ENCODE peak calls at places on chromosomes 5 and 9, in six cellular contexts. One of them, this sample, is unnamed.

GRCh38 chr9:82583524-82583923 is 479.4 kb downstream of the RASEF start:
- DNase-seq in renal cortical epithelial cell: no peak
- DNase-seq in T-cell: no peak
- DNase-seq in naive thymus-derived CD8-positive, alpha-beta T cell: no peak
- DNase-seq in cardiac muscle cell: no peak
- DNase-seq in ACHN: no peak
- DNase-seq in this sample: no peak

GRCh38 chr5:132825165-132825823 is 5.2 kb downstream of the SHROOM1 start:
- DNase-seq in renal cortical epithelial cell: no peak
- DNase-seq in T-cell: no peak
- DNase-seq in naive thymus-derived CD8-positive, alpha-beta T cell: no peak
- DNase-seq in cardiac muscle cell: no peak
- DNase-seq in ACHN: no peak
- DNase-seq in this sample: no peak

GRCh38 chr9:36632892-36633291 is 60.2 kb downstream of the MELK start:
- DNase-seq in renal cortical epithelial cell: peak; percentile 38
- DNase-seq in T-cell: no peak
- DNase-seq in naive thymus-derived CD8-positive, alpha-beta T cell: peak; percentile 10
- DNase-seq in cardiac muscle cell: peak; percentile 21
- DNase-seq in ACHN: peak; percentile 29
- DNase-seq in this sample: no peak

GRCh38 chr9:125906144-125906543 is 159.0 kb downstream of the PBX3 start:
- DNase-seq in renal cortical epithelial cell: peak; percentile 56
- DNase-seq in T-cell: no peak
- DNase-seq in naive thymus-derived CD8-positive, alpha-beta T cell: no peak
- DNase-seq in cardiac muscle cell: peak; percentile 19
- DNase-seq in ACHN: peak; percentile 11
- DNase-seq in this sample: no peak

GRCh38 chr5:95237324-95237723 is 47.6 kb downstream of the MCTP1 start:
- DNase-seq in renal cortical epithelial cell: no peak
- DNase-seq in T-cell: no peak
- DNase-seq in naive thymus-derived CD8-positive, alpha-beta T cell: no peak
- DNase-seq in cardiac muscle cell: no peak
- DNase-seq in ACHN: no peak
- DNase-seq in this sample: no peak

GRCh38 chr5:172792693-172793570 is 21.9 kb upstream of the DUSP1 start:
- DNase-seq in renal cortical epithelial cell: peak; percentile 59
- DNase-seq in T-cell: no peak
- DNase-seq in naive thymus-derived CD8-positive, alpha-beta T cell: no peak
- DNase-seq in cardiac muscle cell: peak; percentile 52
- DNase-seq in ACHN: peak; percentile 18
- DNase-seq in this sample: no peak

GRCh38 chr9:128554155-128554862 is 1.9 kb downstream of the SPTAN1 start:
- DNase-seq in renal cortical epithelial cell: peak; percentile 86
- DNase-seq in T-cell: no peak
- DNase-seq in naive thymus-derived CD8-positive, alpha-beta T cell: peak; percentile 25
- DNase-seq in cardiac muscle cell: peak; percentile 85
- DNase-seq in ACHN: peak; percentile 88
- DNase-seq in this sample: no peak

GRCh38 chr5:95471922-95472321 is 80.8 kb downstream of the FAM81B start:
- DNase-seq in renal cortical epithelial cell: peak; percentile 15
- DNase-seq in T-cell: no peak
- DNase-seq in naive thymus-derived CD8-positive, alpha-beta T cell: no peak
- DNase-seq in cardiac muscle cell: no peak
- DNase-seq in ACHN: no peak
- DNase-seq in this sample: no peak

GRCh38 chr5:146640285-146640896 is 124.4 kb upstream of the GPR151 start:
- DNase-seq in renal cortical epithelial cell: no peak
- DNase-seq in T-cell: no peak
- DNase-seq in naive thymus-derived CD8-positive, alpha-beta T cell: no peak
- DNase-seq in cardiac muscle cell: no peak
- DNase-seq in ACHN: no peak
- DNase-seq in this sample: no peak

GRCh38 chr9:6055213-6055612 is 39.8 kb upstream of the RANBP6 start:
- DNase-seq in renal cortical epithelial cell: peak; percentile 98
- DNase-seq in T-cell: peak; percentile 18
- DNase-seq in naive thymus-derived CD8-positive, alpha-beta T cell: peak; percentile 63
- DNase-seq in cardiac muscle cell: peak; percentile 82
- DNase-seq in ACHN: peak; percentile 79
- DNase-seq in this sample: no peak

GRCh38 chr9:18980124-18980660 is 52.8 kb downstream of the SAXO1 start:
- DNase-seq in renal cortical epithelial cell: no peak
- DNase-seq in T-cell: no peak
- DNase-seq in naive thymus-derived CD8-positive, alpha-beta T cell: no peak
- DNase-seq in cardiac muscle cell: no peak
- DNase-seq in ACHN: no peak
- DNase-seq in this sample: no peak

GRCh38 chr9:14271078-14271673 is 42.8 kb downstream of the NFIB start:
- DNase-seq in renal cortical epithelial cell: peak; percentile 49
- DNase-seq in T-cell: no peak
- DNase-seq in naive thymus-derived CD8-positive, alpha-beta T cell: no peak
- DNase-seq in cardiac muscle cell: peak; percentile 8
- DNase-seq in ACHN: no peak
- DNase-seq in this sample: no peak

GRCh38 chr5:169795311-169795710 is 158.2 kb downstream of the DOCK2 start:
- DNase-seq in renal cortical epithelial cell: no peak
- DNase-seq in T-cell: no peak
- DNase-seq in naive thymus-derived CD8-positive, alpha-beta T cell: no peak
- DNase-seq in cardiac muscle cell: no peak
- DNase-seq in ACHN: peak; percentile 13
- DNase-seq in this sample: no peak

GRCh38 chr5:109180668-109181067 is 229.1 kb downstream of the PJA2 start:
- DNase-seq in renal cortical epithelial cell: no peak
- DNase-seq in T-cell: no peak
- DNase-seq in naive thymus-derived CD8-positive, alpha-beta T cell: no peak
- DNase-seq in cardiac muscle cell: no peak
- DNase-seq in ACHN: no peak
- DNase-seq in this sample: no peak

GRCh38 chr5:151107084-151107483 is 26.2 kb upstream of the TNIP1 start:
- DNase-seq in renal cortical epithelial cell: no peak
- DNase-seq in T-cell: no peak
- DNase-seq in naive thymus-derived CD8-positive, alpha-beta T cell: no peak
- DNase-seq in cardiac muscle cell: no peak
- DNase-seq in ACHN: no peak
- DNase-seq in this sample: no peak

GRCh38 chr5:60522299-60522915 is 177.6 kb downstream of the DEPDC1B start:
- DNase-seq in renal cortical epithelial cell: no peak
- DNase-seq in T-cell: no peak
- DNase-seq in naive thymus-derived CD8-positive, alpha-beta T cell: no peak
- DNase-seq in cardiac muscle cell: no peak
- DNase-seq in ACHN: no peak
- DNase-seq in this sample: no peak